ENCODE peak calls at places on chromosomes 3 and 15, in six cellular contexts. Z is nephron progenitor cell; Q is cardiac muscle cell; N is psoas muscle; R is posterior cingulate gyrus; D is effector CD4-positive, alpha-beta T cell. A is an unnamed sample.

GRCh38 chr15:92578096-92578835 is 77.3 kb downstream of the FAM174B start:
- DNase-seq in Z (no peak), Q (no peak), N (no peak), R (no peak), D (no peak), A (no peak)

GRCh38 chr3:62961874-62962556 is 86.8 kb upstream of the CADPS start:
- DNase-seq in Z (no peak), Q (no peak), N (no peak), R (no peak), D (no peak), A (no peak)

GRCh38 chr15:45863881-45864580 is 229.2 kb downstream of the SQOR start:
- DNase-seq in Z (no peak), Q (no peak), N (no peak), R (no peak), D (no peak), A (no peak)

GRCh38 chr3:193884011-193884410 is 251.9 kb upstream of the HES1 start:
- DNase-seq in Z (no peak), Q (no peak), N (no peak), R (no peak), D (no peak), A (no peak)

GRCh38 chr3:59680916-59681315 is 631.1 kb upstream of the CFAP20DC start:
- DNase-seq in Z (no peak), Q (no peak), N (no peak), R (no peak), D (no peak), A (no peak)

GRCh38 chr15:33908396-33908795 is 59.9 kb upstream of the CHRM5 start:
- DNase-seq in Z (no peak), Q (no peak), N (no peak), R (no peak), D (no peak), A (no peak)

GRCh38 chr3:191356586-191357439 is 26.5 kb upstream of the UTS2B start:
- DNase-seq in Z (no peak), Q (peak), N (no peak), R (no peak), D (no peak), A (no peak)

GRCh38 chr3:168248383-168249047 is 152.8 kb upstream of the GOLIM4 start:
- DNase-seq in Z (peak), Q (peak), N (peak), R (peak), D (no peak), A (no peak)

GRCh38 chr3:264394-265156 is 68.0 kb downstream of the CHL1 start:
- DNase-seq in Z (no peak), Q (no peak), N (no peak), R (no peak), D (no peak), A (no peak)

GRCh38 chr3:184228376-184229137 is 828 bp upstream of the VWA5B2 start:
- DNase-seq in Z (no peak), Q (no peak), N (no peak), R (peak), D (no peak), A (no peak)

GRCh38 chr15:75104804-75105557 is 81.6 kb downstream of the PPCDC start:
- DNase-seq in Z (no peak), Q (no peak), N (no peak), R (no peak), D (no peak), A (no peak)

GRCh38 chr15:29344474-29344873 is 74.9 kb upstream of the NSMCE3 start:
- DNase-seq in Z (no peak), Q (no peak), N (no peak), R (no peak), D (no peak), A (no peak)

GRCh38 chr3:113150253-113150652 is 61.1 kb upstream of the BOC start:
- DNase-seq in Z (no peak), Q (no peak), N (peak), R (no peak), D (no peak), A (no peak)

GRCh38 chr3:11238880-11239279 is 33.3 kb upstream of the ATG7 start:
- DNase-seq in Z (no peak), Q (no peak), N (no peak), R (no peak), D (no peak), A (no peak)

GRCh38 chr3:21893250-21893649 is 142.2 kb upstream of the ZNF385D start:
- DNase-seq in Z (no peak), Q (no peak), N (no peak), R (no peak), D (no peak), A (no peak)

GRCh38 chr3:73401616-73402265 is 223.0 kb downstream of the PDZRN3 start:
- DNase-seq in Z (no peak), Q (peak), N (no peak), R (no peak), D (no peak), A (no peak)

GRCh38 chr3:136838641-136839555 is 20.0 kb downstream of the SLC35G2 start:
- DNase-seq in Z (no peak), Q (no peak), N (no peak), R (no peak), D (no peak), A (no peak)

GRCh38 chr15:39530446-39531342 is 50.2 kb upstream of the THBS1 start:
- DNase-seq in Z (no peak), Q (no peak), N (no peak), R (no peak), D (no peak), A (no peak)

GRCh38 chr3:188421151-188421821 is 267.3 kb downstream of the LPP start:
- DNase-seq in Z (no peak), Q (no peak), N (no peak), R (no peak), D (no peak), A (no peak)

GRCh38 chr3:148796799-148797198 is 30.8 kb upstream of the CPB1 start:
- DNase-seq in Z (no peak), Q (no peak), N (no peak), R (no peak), D (no peak), A (no peak)

GRCh38 chr3:58164199-58164879 is 46.4 kb downstream of the DNASE1L3 start:
- DNase-seq in Z (no peak), Q (no peak), N (no peak), R (no peak), D (no peak), A (no peak)

GRCh38 chr3:47890832-47891620 is 88.1 kb downstream of the DHX30 start:
- DNase-seq in Z (no peak), Q (peak), N (peak), R (peak), D (no peak), A (no peak)

GRCh38 chr3:173685471-173685870 is 287.9 kb downstream of the NLGN1 start:
- DNase-seq in Z (no peak), Q (no peak), N (no peak), R (no peak), D (no peak), A (no peak)

GRCh38 chr15:34942363-34942762 is 27.2 kb downstream of the AQR start:
- DNase-seq in Z (no peak), Q (no peak), N (no peak), R (no peak), D (no peak), A (no peak)

GRCh38 chr15:77282333-77282732 is 137.6 kb downstream of the PEAK1 start:
- DNase-seq in Z (no peak), Q (no peak), N (no peak), R (no peak), D (no peak), A (no peak)

GRCh38 chr3:98027084-98027445 is 8.1 kb downstream of the GABRR3 start:
- DNase-seq in Z (no peak), Q (no peak), N (no peak), R (no peak), D (no peak), A (no peak)

GRCh38 chr3:190352866-190353457 is 30.7 kb upstream of the CLDN1 start:
- DNase-seq in Z (no peak), Q (no peak), N (no peak), R (no peak), D (no peak), A (no peak)

GRCh38 chr3:110542552-110543164 is 529.0 kb upstream of the NECTIN3 start:
- DNase-seq in Z (no peak), Q (peak), N (no peak), R (no peak), D (no peak), A (no peak)

GRCh38 chr3:44272191-44272590 is 30.5 kb downstream of the TOPAZ1 start:
- DNase-seq in Z (no peak), Q (no peak), N (no peak), R (no peak), D (no peak), A (no peak)

GRCh38 chr15:63073497-63074172 is 31.1 kb downstream of the TPM1 start:
- DNase-seq in Z (no peak), Q (no peak), N (no peak), R (no peak), D (no peak), A (no peak)

A was measured in effector memory CD4-positive, alpha-beta T cell.